ENCODE peak calls at places on chromosomes 16 and 17, in six cellular contexts. G, X, B, T, E and Q are unnamed samples.

GRCh38 chr16:3138342-3138741 is 3.5 kb downstream of the ZNF213 start:
- DNase-seq in G (no peak), B (no peak), X (no peak), E (no peak), T (no peak), Q (no peak)

GRCh38 chr16:51886456-51886855 is 660.5 kb downstream of the TOX3 start:
- DNase-seq in E (no peak), G (no peak), B (no peak), X (no peak), T (no peak), Q (no peak)

GRCh38 chr17:32491371-32492280 is 4.8 kb downstream of the CDK5R1 start:
- DNase-seq in G (no peak), X (peak; percentile 12), E (no peak), T (no peak), B (no peak), Q (peak; percentile 63)

GRCh38 chr16:50731130-50731988 is 10.5 kb upstream of the CYLD start:
- DNase-seq in E (peak; percentile 0), G (no peak), T (no peak), X (no peak), B (no peak), Q (no peak)

GRCh38 chr17:78343433-78344201 is 16.3 kb downstream of the SOCS3 start:
- DNase-seq in T (no peak), X (no peak), E (peak; percentile 53), B (no peak), G (peak; percentile 46), Q (peak; percentile 55)

GRCh38 chr17:73644145-73645049 is at the start of gene SDK2:
- DNase-seq in T (no peak), E (peak; percentile 33), G (no peak), B (no peak), X (no peak), Q (peak; percentile 86)

GRCh38 chr16:17377360-17378324 is 93.1 kb downstream of the XYLT1 start:
- DNase-seq in E (no peak), B (no peak), T (no peak), X (no peak), G (peak; percentile 32), Q (no peak)

GRCh38 chr17:34442387-34443111 is 79.5 kb upstream of the CCL1 start:
- DNase-seq in T (no peak), X (no peak), E (no peak), B (no peak), G (no peak), Q (no peak)

GRCh38 chr17:8846768-8847211 is 20.7 kb downstream of the PIK3R6 start:
- DNase-seq in G (peak; percentile 21), E (no peak), X (peak; percentile 54), T (no peak), B (no peak), Q (peak; percentile 83)

GRCh38 chr16:87305505-87306391 is 11.4 kb downstream of the C16orf95 start:
- DNase-seq in G (no peak), T (no peak), E (no peak), X (no peak), B (no peak), Q (peak; percentile 86)

GRCh38 chr16:57380671-57381462 is 8.6 kb downstream of the CX3CL1 start:
- DNase-seq in X (no peak), G (peak; percentile 37), B (no peak), T (no peak), E (no peak), Q (no peak)

GRCh38 chr17:80724723-80725388 is 180.2 kb downstream of the RPTOR start:
- DNase-seq in X (peak; percentile 26), T (peak; percentile 89), E (no peak), G (no peak), B (no peak), Q (no peak)

GRCh38 chr16:85573696-85574641 is 39.2 kb upstream of the GSE1 start:
- DNase-seq in B (peak; percentile 75), T (no peak), E (no peak), G (peak; percentile 46), X (no peak), Q (no peak)

GRCh38 chr17:73706428-73706827 is 62.2 kb upstream of the SDK2 start:
- DNase-seq in T (no peak), B (no peak), E (no peak), X (no peak), G (no peak), Q (no peak)

GRCh38 chr17:35236821-35237220 is 6.1 kb upstream of the SLFN5 start:
- DNase-seq in T (no peak), X (peak; percentile 16), E (no peak), G (no peak), B (no peak), Q (no peak)

GRCh38 chr17:55496094-55496881 is 15.0 kb downstream of the SMIM36 start:
- DNase-seq in E (peak; percentile 65), X (peak; percentile 81), B (no peak), T (no peak), G (peak; percentile 5), Q (no peak)

GRCh38 chr17:18921912-18922451 is 30.0 kb upstream of the SLC5A10 start:
- DNase-seq in T (no peak), B (no peak), G (no peak), X (peak; percentile 93), E (peak; percentile 52), Q (no peak)

GRCh38 chr17:72405662-72406230 is 284.9 kb downstream of the SOX9 start:
- DNase-seq in T (no peak), B (no peak), E (no peak), G (no peak), X (no peak), Q (no peak)

GRCh38 chr16:62370445-62370844 is 334.2 kb upstream of the CDH8 start:
- DNase-seq in B (no peak), G (no peak), T (no peak), E (no peak), X (no peak), Q (no peak)

GRCh38 chr17:8326591-8327583 is 12.8 kb upstream of the ODF4 start:
- DNase-seq in T (no peak), G (peak; percentile 22), E (no peak), B (peak; percentile 38), X (no peak), Q (peak; percentile 89)

GRCh38 chr16:49281843-49282642 is 405 bp upstream of the CBLN1 start:
- DNase-seq in E (peak; percentile 90), B (peak; percentile 56), X (peak; percentile 46), G (peak; percentile 91), T (peak; percentile 84), Q (peak; percentile 99)

GRCh38 chr17:65198653-65199382 is 61.6 kb downstream of the RGS9 start:
- DNase-seq in X (peak; percentile 67), G (peak; percentile 27), E (no peak), T (no peak), B (no peak), Q (peak; percentile 82)

GRCh38 chr17:42895185-42895555 is 5.4 kb upstream of the G6PC1 start:
- DNase-seq in E (peak; percentile 47), G (peak; percentile 88), X (peak; percentile 85), T (no peak), B (peak; percentile 86), Q (no peak)

GRCh38 chr17:17919169-17920107 is 52.8 kb downstream of the TOM1L2 start:
- DNase-seq in E (peak; percentile 87), B (peak; percentile 69), G (peak; percentile 81), T (no peak), X (peak; percentile 68), Q (peak; percentile 87)

GRCh38 chr17:29567362-29568330 is 809 bp upstream of the ABHD15 start:
- DNase-seq in E (peak; percentile 80), G (peak; percentile 71), T (peak; percentile 75), X (no peak), B (peak; percentile 62), Q (peak; percentile 90)

GRCh38 chr17:45226620-45227019 is 4.9 kb downstream of the FMNL1 start:
- DNase-seq in X (no peak), B (no peak), T (no peak), E (no peak), G (no peak), Q (peak; percentile 14)

GRCh38 chr17:45228121-45228941 is 6.6 kb downstream of the FMNL1 start:
- DNase-seq in G (peak; percentile 77), B (no peak), E (no peak), X (no peak), T (no peak), Q (peak; percentile 52)

GRCh38 chr17:45228985-45229517 is 7.4 kb downstream of the FMNL1 start:
- DNase-seq in G (peak; percentile 86), X (peak; percentile 83), T (peak; percentile 90), B (peak; percentile 84), E (peak; percentile 76), Q (peak; percentile 93)

GRCh38 chr17:45227101-45227591 is 5.5 kb downstream of the FMNL1 start:
- DNase-seq in T (no peak), G (no peak), X (no peak), B (no peak), E (peak; percentile 40), Q (peak; percentile 29)

GRCh38 chr17:45227631-45228120 is 6.0 kb downstream of the FMNL1 start:
- DNase-seq in T (no peak), G (no peak), E (no peak), B (no peak), X (no peak), Q (peak; percentile 57)
- H3K4me3 ChIP-seq in T (no peak overlapping the region), G (no peak overlapping the region), E (peak overlapping the region; percentile 15), B (no peak overlapping the region), X (no peak overlapping the region), Q (no peak overlapping the region)

GRCh38 chr16:1121009-1121408 is 25.0 kb upstream of the C1QTNF8 start:
- DNase-seq in G (no peak), B (no peak), T (no peak), E (no peak), X (no peak), Q (no peak)
- H3K27me3 ChIP-seq in G (no peaks in the 10 kb centered on the region), B (peaks cover 80% of the 10 kb centered on the region), T (peaks cover 8% of the 10 kb centered on the region), E (no peaks in the 10 kb centered on the region), X (no peaks in the 10 kb centered on the region), Q (no peaks in the 10 kb centered on the region)

GRCh38 chr17:68360198-68360597 is 68.9 kb downstream of the ARSG start:
- DNase-seq in T (no peak), E (no peak), X (no peak), B (no peak), G (no peak), Q (peak; percentile 56)

GRCh38 chr17:68368387-68368786 is 77.1 kb downstream of the ARSG start:
- DNase-seq in G (no peak), T (no peak), B (no peak), X (no peak), E (no peak), Q (no peak)

GRCh38 chr17:68365469-68365868 is 74.2 kb downstream of the ARSG start:
- DNase-seq in T (no peak), G (no peak), E (no peak), B (no peak), X (no peak), Q (no peak)
- H3K36me3 ChIP-seq in T (no peaks in the 10 kb centered on the region), G (no peaks in the 10 kb centered on the region), E (no peaks in the 10 kb centered on the region), B (no peaks in the 10 kb centered on the region), X (no peaks in the 10 kb centered on the region), Q (no peaks in the 10 kb centered on the region)

GRCh38 chr17:76562734-76563148 is 22.9 kb downstream of the PRCD start:
- DNase-seq in T (no peak), E (no peak), G (no peak), X (peak; percentile 57), B (no peak), Q (no peak)

GRCh38 chr17:76560877-76561221 is 21.0 kb downstream of the PRCD start:
- DNase-seq in T (no peak), X (no peak), E (no peak), G (no peak), B (no peak), Q (no peak)

GRCh38 chr17:76560036-76560876 is 20.4 kb downstream of the PRCD start:
- DNase-seq in T (no peak), E (no peak), B (no peak), X (no peak), G (no peak), Q (no peak)

GRCh38 chr17:76561332-76561731 is 21.5 kb downstream of the PRCD start:
- DNase-seq in T (no peak), G (no peak), E (no peak), X (no peak), B (no peak), Q (no peak)

GRCh38 chr17:76561799-76562268 is 22.0 kb downstream of the PRCD start:
- DNase-seq in T (no peak), B (no peak), G (peak; percentile 20), E (no peak), X (no peak), Q (no peak)
- H3K4me3 ChIP-seq in T (no peak overlapping the region), B (no peak overlapping the region), G (no peak overlapping the region), E (no peak overlapping the region), X (no peak overlapping the region), Q (no peak overlapping the region)